ENCODE peak calls at places on chromosomes 12 and 14, in five cellular contexts. F is GM12878, L is HCT116, C is K562, U is HepG2. T is an unnamed sample.

GRCh38 chr12:124871297-124871696 is 7.6 kb upstream of the SCARB1 start:
- DNase-seq in F (no peak), L (no peak), C (no peak), U (no peak), T (no peak)

GRCh38 chr12:124191024-124191359 is 103.9 kb upstream of the RFLNA start:
- DNase-seq in F (no peak), L (peak; percentile 26), C (peak; percentile 86), U (no peak), T (no peak)

GRCh38 chr14:59126714-59127436 is 61.6 kb upstream of the DAAM1 start:
- DNase-seq in F (no peak), L (peak; percentile 61), C (peak; percentile 56), U (peak; percentile 61), T (peak; percentile 81)

GRCh38 chr12:95385246-95385645 is 88.7 kb upstream of the METAP2 start:
- DNase-seq in F (no peak), L (no peak), C (no peak), U (no peak), T (peak; percentile 40)

GRCh38 chr12:53703746-53704145 is 23.5 kb downstream of the CALCOCO1 start:
- DNase-seq in F (no peak), L (no peak), C (no peak), U (no peak), T (no peak)

GRCh38 chr12:130224613-130225012 is 62.3 kb downstream of the FZD10 start:
- DNase-seq in F (no peak), L (no peak), C (no peak), U (no peak), T (no peak)

GRCh38 chr14:74469548-74470518 is 23.3 kb downstream of the NPC2 start:
- DNase-seq in F (no peak), L (no peak), C (no peak), U (no peak), T (no peak)

GRCh38 chr12:110234197-110235154 is 46.6 kb upstream of the ATP2A2 start:
- DNase-seq in F (no peak), L (no peak), C (no peak), U (no peak), T (no peak)

GRCh38 chr14:101704140-101704539 is 57.4 kb upstream of the PPP2R5C start:
- DNase-seq in F (no peak), L (no peak), C (no peak), U (no peak), T (no peak)

DNA sequence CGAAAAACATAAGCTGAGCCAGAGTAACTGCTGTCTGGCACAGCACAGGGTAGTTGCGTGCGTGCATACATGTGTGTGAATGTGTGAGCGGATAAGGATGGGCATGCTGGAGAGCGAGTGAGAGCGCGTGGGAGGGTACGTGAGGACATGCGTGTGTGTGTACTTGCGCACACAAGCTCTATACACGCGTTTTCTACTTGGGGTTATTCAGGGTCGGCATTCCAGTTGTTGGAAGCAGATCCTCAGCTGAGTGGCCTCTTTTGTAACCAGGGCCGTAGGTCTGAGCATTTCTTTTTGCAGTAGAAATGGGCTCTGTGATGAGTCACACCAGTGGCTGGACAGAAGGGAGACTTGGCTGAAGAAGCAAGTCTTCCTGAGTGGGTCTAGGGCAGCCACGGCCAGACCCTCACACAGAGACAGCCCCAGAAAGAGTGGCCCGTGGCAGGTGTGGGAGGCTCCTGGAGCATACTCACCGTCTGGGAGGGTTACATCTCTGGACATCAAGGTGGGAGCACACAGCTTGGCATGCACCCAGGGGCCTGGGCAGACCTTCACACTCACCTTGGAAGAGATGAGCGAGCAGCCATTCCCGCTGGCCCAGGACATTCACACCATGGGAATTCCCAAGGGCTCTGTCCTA is 78.0 kb downstream of the LRRC74A start:
- DNase-seq in F (no peak), L (no peak), C (no peak), U (no peak), T (no peak)
- TF ChIP-seq JUND in F (no peak), L (no peak), C (no peak), U (no peak), T (no peak)

GRCh38 chr12:32136404-32136803 is 29.8 kb downstream of the BICD1 start:
- DNase-seq in F (no peak), L (no peak), C (no peak), U (no peak), T (no peak)

GRCh38 chr12:32145096-32145495 is 38.4 kb downstream of the BICD1 start:
- DNase-seq in F (no peak), L (no peak), C (no peak), U (no peak), T (no peak)

GRCh38 chr12:32135967-32136366 is 29.3 kb downstream of the BICD1 start:
- DNase-seq in F (no peak), L (no peak), C (no peak), U (peak; percentile 91), T (no peak)

GRCh38 chr12:32139064-32139421 is 32.4 kb downstream of the BICD1 start:
- DNase-seq in F (peak; percentile 92), L (no peak), C (no peak), U (no peak), T (peak; percentile 14)

DNA sequence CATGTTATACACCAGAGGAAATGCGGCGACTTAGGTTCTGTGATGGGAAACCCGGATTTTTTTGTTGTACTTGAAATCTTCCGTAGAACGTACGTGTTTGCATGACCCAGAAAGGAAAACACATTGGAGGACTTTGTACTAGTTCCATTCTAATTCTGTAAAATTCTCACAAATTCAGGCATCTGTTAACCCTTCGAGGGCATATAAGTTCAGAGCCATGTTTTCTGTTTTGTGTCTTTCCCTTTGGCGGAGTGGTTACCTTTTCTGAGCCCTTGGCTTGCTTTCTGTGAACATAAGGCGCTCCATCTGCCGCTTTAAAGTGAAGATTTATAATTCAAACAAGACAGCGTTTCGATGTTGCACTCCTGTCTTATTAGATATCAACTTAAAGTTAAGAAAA is 34.2 kb downstream of the BICD1 start:
- DNase-seq in F (no peak), L (no peak), C (no peak), U (no peak), T (no peak)
- TF ChIP-seq JUND in F (no peak), L (no peak), C (no peak), U (no peak), T (no peak)

DNA sequence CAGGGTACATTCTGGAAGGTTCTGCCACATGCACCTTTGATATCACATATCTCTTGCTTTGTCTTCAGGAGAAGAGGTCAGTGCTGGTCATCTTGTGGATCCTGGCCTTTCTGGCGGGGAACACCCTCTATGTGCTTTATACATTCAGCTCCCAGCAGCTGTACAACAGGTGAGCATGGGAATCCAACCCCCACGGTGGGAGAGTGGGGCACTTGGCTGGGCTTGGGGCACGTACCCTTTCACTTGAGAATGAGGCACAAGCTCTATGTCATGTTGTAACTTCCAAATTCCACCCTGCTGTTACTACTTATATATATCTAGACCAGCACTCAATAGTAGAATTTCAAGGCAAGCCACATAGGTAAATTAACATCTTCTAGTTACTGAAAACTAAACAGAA is 28.6 kb downstream of the RNFT2 start:
- DNase-seq in F (no peak), L (no peak), C (no peak), U (no peak), T (no peak)
- TF ChIP-seq JUND in F (no peak), L (no peak), C (no peak), U (no peak), T (no peak)

DNA sequence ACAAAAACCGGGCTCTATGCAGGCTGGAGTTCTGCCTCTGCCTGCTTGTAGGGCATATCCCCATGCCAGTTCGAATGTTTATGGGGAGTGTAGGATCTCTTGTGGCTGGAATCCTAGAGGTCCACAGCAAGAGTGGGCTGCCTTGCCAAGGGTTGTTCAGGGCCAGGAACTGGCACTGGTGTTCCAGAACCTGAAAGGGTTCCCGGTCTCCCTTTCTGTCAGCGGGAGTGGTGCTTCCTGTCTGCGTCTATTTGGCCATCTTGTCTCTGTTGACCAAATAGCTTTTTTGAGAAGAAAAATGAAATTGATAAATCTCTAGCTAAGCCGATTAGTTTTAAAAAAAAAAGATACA is 17.8 kb downstream of the OLR1 start:
- DNase-seq in F (no peak), L (no peak), C (no peak), U (no peak), T (no peak)
- TF ChIP-seq JUND in F (no peak), L (no peak), C (no peak), U (no peak), T (no peak)

T was measured in T47D.